ENCODE peak calls at places on chromosome 22, in seven cellular contexts. G is IMR-90, O is mesendoderm, M is H9, W is H1, H is mesenchymal stem cell, T is trophoblast cell. V is an unnamed sample.

GRCh38 chr22:31102441-31103081 is 4.8 kb downstream of the SELENOM start:
- DNase-seq in M (no peak), O (peak), W (no peak), G (peak), T (peak), H (peak), V (no peak)

GRCh38 chr22:48135641-48136040 is 1373.2 kb downstream of the TBC1D22A start:
- DNase-seq in T (no peak), H (no peak), W (no peak), O (no peak), M (no peak), G (no peak), V (no peak)

GRCh38 chr22:20026996-20027601 is 6.2 kb downstream of the TANGO2 start:
- DNase-seq in M (peak), O (no peak), G (no peak), T (no peak), W (no peak), H (no peak), V (no peak)

GRCh38 chr22:23230348-23231068 is 50.2 kb downstream of the BCR start:
- DNase-seq in H (no peak), M (peak), W (peak), G (no peak), T (no peak), O (peak), V (no peak)

GRCh38 chr22:20299736-20300136 is 20.1 kb downstream of the DGCR6L start:
- DNase-seq in M (no peak), O (no peak), G (peak), T (no peak), W (no peak), H (peak), V (no peak)

GRCh38 chr22:17787159-17788022 is 13.1 kb upstream of the BID start:
- DNase-seq in H (no peak), M (no peak), W (no peak), G (no peak), T (no peak), O (no peak), V (no peak)

GRCh38 chr22:31481129-31481528 is 8.5 kb downstream of the EIF4ENIF1 start:
- DNase-seq in W (no peak), M (no peak), H (no peak), O (no peak), G (no peak), T (no peak), V (no peak)

GRCh38 chr22:32079110-32080089 is 36.3 kb downstream of the SLC5A1 start:
- DNase-seq in M (peak), G (peak), W (peak), H (peak), O (peak), T (peak), V (no peak)

GRCh38 chr22:18033204-18033998 is 9.0 kb upstream of the MICAL3 start:
- DNase-seq in O (no peak), T (peak), H (peak), G (peak), M (no peak), W (no peak), V (no peak)

GRCh38 chr22:40396882-40397281 is 26.5 kb downstream of the SGSM3 start:
- DNase-seq in M (peak), G (peak), W (no peak), T (peak), H (peak), O (peak), V (peak)

GRCh38 chr22:19554834-19555404 is 30.7 kb upstream of the CLDN5 start:
- DNase-seq in G (peak), W (peak), T (peak), M (peak), O (peak), H (peak), V (peak)

GRCh38 chr22:49301398-49302149 is 526.1 kb downstream of the BRD1 start:
- DNase-seq in W (no peak), T (no peak), H (no peak), G (no peak), O (no peak), M (peak), V (no peak)
- H3K4ac ChIP-seq in W (peak), T (no peak), H (no peak), G (no peak), O (no peak), M (no peak), V (no peak)

DNA sequence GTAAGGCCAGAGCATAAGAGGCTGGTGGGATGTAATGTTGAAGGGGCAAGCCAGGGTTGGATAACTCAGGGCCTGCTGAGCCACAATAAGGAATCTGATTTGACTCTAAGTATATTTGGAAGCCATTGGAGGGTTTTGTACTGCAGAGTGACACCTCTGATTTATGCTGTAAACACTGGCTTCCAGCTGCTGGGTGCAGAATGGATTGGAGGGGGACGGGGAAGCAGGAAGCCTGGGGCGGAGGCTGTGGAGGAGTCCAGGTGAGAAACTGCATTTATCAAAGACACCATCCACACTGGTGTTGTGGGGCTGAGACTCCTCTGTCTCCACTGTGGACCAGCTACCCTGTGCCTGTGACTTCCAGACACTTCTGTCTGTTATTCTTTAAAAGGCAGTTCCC is 26.8 kb downstream of the MIAT start:
- DNase-seq in H (no peak), W (no peak), M (no peak), O (no peak), T (no peak), G (no peak), V (no peak)
- H3K4ac ChIP-seq in H (no peak), W (no peak), M (no peak), O (no peak), T (no peak), G (no peak), V (no peak)

DNA sequence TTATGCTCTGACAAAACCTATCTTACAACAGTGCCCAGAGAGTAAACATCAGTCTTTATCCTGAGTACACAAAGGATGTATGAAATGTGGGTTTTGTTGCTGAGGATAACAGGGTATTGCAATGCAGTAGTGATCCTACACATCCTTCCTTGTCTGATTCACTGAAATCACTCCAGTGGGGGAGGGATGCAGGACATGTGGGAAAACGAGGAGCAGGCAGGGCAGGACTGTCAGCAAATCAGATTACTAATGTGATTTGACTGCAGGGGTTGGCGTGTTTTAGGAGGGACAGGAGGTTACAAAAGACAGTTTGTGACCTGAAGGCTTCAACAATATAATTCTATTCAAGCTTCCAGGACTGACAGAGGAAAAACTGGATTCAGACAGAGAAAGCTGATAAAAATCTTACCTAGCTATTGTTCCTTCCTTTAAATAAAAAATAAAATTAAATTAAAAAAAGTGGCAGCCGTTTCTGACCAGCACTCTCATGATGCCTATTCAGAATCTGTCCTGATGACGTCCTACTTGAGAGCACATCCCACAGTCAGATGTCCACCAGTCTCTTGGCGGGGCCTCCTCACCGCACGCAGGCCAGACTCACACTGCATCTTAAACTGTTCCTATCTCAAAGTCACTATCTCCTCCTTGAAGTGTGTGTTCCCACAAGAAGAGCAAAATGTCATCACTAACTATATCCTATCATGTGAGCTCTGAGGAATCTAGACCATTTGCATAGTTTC is 50.6 kb upstream of the MN1 start:
- DNase-seq in T (no peak), W (no peak), H (peak), M (no peak), O (peak), G (peak), V (no peak)
- H3K4ac ChIP-seq in T (no peak), W (no peak), H (no peak), M (no peak), O (no peak), G (peak), V (no peak)

DNA sequence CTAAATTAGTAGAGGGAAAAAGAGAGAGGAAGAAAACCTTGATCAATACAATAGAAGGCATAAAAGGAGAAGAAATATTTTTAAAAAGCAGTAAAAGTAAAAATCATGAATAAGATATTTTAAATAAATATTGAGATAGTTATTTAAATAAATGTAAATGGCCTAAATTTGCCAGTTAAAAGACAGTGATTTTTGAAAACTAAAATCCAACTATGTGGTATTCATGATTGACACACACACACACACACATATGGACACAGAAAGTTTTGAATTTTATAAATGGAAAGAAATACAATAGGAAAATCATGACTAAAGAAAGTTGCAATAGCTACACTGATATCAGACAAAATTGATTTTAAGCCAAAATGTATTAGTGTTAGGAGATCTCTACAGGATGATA is 313.1 kb downstream of the TBC1D22A start:
- DNase-seq in H (no peak), M (no peak), T (no peak), G (no peak), W (no peak), O (no peak), V (no peak)
- H3K4ac ChIP-seq in H (no peak), M (no peak), T (no peak), G (no peak), W (no peak), O (no peak), V (no peak)

DNA sequence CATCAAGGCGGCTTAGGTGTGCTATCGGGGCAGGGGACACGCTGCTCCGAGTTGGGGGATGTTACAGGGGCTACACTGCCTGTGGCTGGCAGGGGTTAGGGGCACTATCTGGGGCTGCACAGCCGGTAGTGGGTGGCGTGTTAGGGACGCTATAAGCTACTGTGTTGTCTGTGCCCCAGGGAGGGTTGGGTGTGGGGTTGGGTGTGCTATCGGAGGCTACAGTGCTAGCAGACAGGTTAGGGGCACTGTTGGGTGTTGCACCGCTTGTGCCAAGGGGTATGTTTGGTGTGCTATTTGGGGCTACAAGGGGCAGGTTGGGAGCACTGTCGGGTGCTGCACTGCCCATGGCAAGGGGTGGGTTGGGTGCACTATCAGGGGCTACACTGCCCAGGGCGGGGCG is 120.2 kb upstream of the VPREB1 start:
- DNase-seq in G (no peak), H (no peak), T (no peak), O (no peak), W (no peak), M (no peak), V (no peak)
- H3K4ac ChIP-seq in G (no peak), H (no peak), T (no peak), O (no peak), W (no peak), M (no peak), V (no peak)

DNA sequence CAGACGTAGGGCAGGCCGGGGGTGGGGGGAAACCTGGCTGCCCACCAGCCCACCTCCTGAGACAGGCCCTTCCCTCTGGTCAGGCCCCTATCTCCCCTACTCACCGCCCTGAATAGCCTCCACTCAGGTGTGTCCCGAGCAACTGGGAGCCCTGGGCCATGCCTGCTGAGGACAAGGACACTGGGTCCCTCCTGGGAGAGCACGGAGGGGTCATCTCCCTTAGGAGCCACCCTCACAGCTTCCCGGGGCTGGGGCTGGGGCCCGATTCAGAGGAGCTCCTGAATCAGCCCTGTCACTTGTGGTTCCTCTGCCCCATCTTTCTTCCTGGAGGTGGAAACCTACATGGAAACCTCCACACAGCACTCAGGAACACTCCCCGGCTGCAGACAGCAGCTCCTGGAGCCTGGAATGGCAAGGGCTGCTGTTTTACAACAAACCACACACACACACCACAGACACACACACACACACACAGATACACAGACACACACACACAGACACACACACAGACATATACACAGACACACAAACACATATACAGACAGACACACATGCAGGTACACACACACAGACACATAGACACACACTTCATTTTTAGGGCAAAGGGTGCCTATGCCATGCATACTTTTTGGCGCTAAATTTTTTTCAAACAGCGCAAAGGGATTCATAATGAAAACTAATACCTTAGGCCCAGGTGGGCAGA is 9.6 kb upstream of the EMID1 start:
- DNase-seq in O (no peak), G (no peak), H (no peak), M (no peak), T (no peak), W (no peak), V (no peak)
- H3K4ac ChIP-seq in O (no peak), G (no peak), H (peak), M (no peak), T (no peak), W (no peak), V (no peak)

GRCh38 chr22:38728899-38729796 is 23.4 kb downstream of the GTPBP1 start:
- DNase-seq in H (no peak), O (no peak), T (no peak), M (no peak), G (no peak), W (no peak), V (no peak)
- H3K4ac ChIP-seq in H (no peak), O (no peak), T (no peak), M (no peak), G (no peak), W (no peak), V (no peak)

GRCh38 chr22:42288791-42289190 is 18.3 kb upstream of the TCF20 start:
- DNase-seq in O (no peak), W (no peak), H (no peak), G (no peak), M (no peak), T (no peak), V (no peak)
- H3K4ac ChIP-seq in O (no peak), W (no peak), H (no peak), G (no peak), M (no peak), T (no peak), V (no peak)

GRCh38 chr22:36578619-36579018 is 49.7 kb upstream of the EIF3D start:
- DNase-seq in T (no peak), H (no peak), M (no peak), G (no peak), O (no peak), W (no peak), V (no peak)

GRCh38 chr22:36577019-36577418 is 48.1 kb upstream of the EIF3D start:
- DNase-seq in W (no peak), H (peak), T (peak), G (peak), M (no peak), O (no peak), V (no peak)

GRCh38 chr22:36571991-36572390 is 43.0 kb upstream of the EIF3D start:
- DNase-seq in W (no peak), H (no peak), G (no peak), O (no peak), T (no peak), M (no peak), V (no peak)

GRCh38 chr22:36569999-36570398 is 41.0 kb upstream of the EIF3D start:
- DNase-seq in M (peak), G (peak), H (no peak), W (peak), O (peak), T (peak), V (peak)

GRCh38 chr22:36573815-36574350 is 44.9 kb upstream of the EIF3D start:
- DNase-seq in G (no peak), M (no peak), H (no peak), T (no peak), W (no peak), O (no peak), V (peak)
- H3K4ac ChIP-seq in G (peak), M (no peak), H (no peak), T (no peak), W (no peak), O (no peak), V (no peak)